ENCODE peak calls at places on chromosomes 13 and 19, in four cellular contexts. U is psoas muscle, J is transverse colon, Z is adrenal gland. N is an unnamed sample.

GRCh38 chr19:15251749-15252397 is 19.6 kb upstream of the EPHX3 start:
- DNase-seq in J (peak), U (peak), Z (peak), N (peak)

GRCh38 chr13:80962173-80962572 is 621.2 kb upstream of the SPRY2 start:
- DNase-seq in U (no peak), J (no peak), Z (no peak), N (no peak)

GRCh38 chr13:27797228-27797624 is 4.9 kb downstream of the GSX1 start:
- DNase-seq in Z (no peak), U (no peak), J (no peak), N (no peak)

GRCh38 chr19:34041922-34042521 is 130.3 kb upstream of the LSM14A start:
- DNase-seq in U (peak), J (peak), Z (peak), N (no peak)

GRCh38 chr13:111855016-111855590 is 211.8 kb upstream of the SOX1 start:
- DNase-seq in Z (no peak), J (no peak), U (no peak), N (no peak)

GRCh38 chr13:72508392-72508791 is 219.0 kb downstream of the MZT1 start:
- DNase-seq in U (no peak), J (no peak), Z (no peak), N (no peak)

GRCh38 chr13:102580552-102581169 is 16.1 kb upstream of the TPP2 start:
- DNase-seq in J (no peak), Z (peak), U (no peak), N (peak)

GRCh38 chr13:99442273-99442895 is 58.9 kb upstream of the TM9SF2 start:
- DNase-seq in Z (peak), U (no peak), J (peak), N (peak)

GRCh38 chr19:38676023-38676877 is 28.8 kb downstream of the ACTN4 start:
- DNase-seq in U (no peak), Z (no peak), J (no peak), N (no peak)

GRCh38 chr13:50340566-50341287 is 325.5 kb downstream of the KCNRG start:
- DNase-seq in Z (no peak), U (peak), J (no peak), N (no peak)

GRCh38 chr19:4051175-4052101 is 15.3 kb downstream of the ZBTB7A start:
- DNase-seq in J (peak), Z (peak), U (peak), N (no peak)

GRCh38 chr13:24718192-24718965 is 38.2 kb downstream of the ATP12A start:
- DNase-seq in U (no peak), J (no peak), Z (no peak), N (no peak)

GRCh38 chr13:32503727-32504126 is 34.9 kb downstream of the N4BP2L2 start:
- DNase-seq in J (no peak), Z (peak), U (no peak), N (no peak)

GRCh38 chr19:32773126-32773525 is 53.6 kb downstream of the TDRD12 start:
- DNase-seq in Z (no peak), U (no peak), J (no peak), N (no peak)

GRCh38 chr13:32731576-32731975 is 145.3 kb downstream of the PDS5B start:
- DNase-seq in U (no peak), J (no peak), Z (peak), N (no peak)

GRCh38 chr19:36258028-36258875 is 43.3 kb downstream of the ZNF146 start:
- DNase-seq in U (no peak), Z (no peak), J (no peak), N (no peak)
- H3K4me3 ChIP-seq in U (peak), Z (no peak), J (peak), N (peak)

DNA sequence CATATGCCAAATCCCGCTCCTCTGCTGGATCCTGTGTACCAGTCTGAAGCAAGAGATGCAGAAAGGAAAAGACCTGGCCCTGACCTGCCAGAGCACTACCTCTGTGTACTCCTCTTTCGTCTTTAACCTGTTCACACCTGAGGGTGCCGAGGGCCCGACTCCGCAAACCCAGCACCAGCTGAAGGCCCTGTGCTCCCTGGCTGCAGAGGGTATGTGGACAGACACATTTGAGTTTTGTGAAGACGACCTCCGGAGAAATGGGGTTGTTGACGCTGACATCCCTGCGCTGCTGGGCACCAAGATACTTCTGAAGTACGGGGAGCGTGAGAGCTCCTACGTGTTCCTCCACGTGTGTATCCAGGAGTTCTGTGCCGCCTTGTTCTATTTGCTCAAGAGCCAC is 22.1 kb downstream of the NLRP4 start:
- DNase-seq in U (no peak), Z (no peak), J (no peak), N (no peak)
- H3K4me3 ChIP-seq in U (no peak), Z (no peak), J (no peak), N (no peak)

DNA sequence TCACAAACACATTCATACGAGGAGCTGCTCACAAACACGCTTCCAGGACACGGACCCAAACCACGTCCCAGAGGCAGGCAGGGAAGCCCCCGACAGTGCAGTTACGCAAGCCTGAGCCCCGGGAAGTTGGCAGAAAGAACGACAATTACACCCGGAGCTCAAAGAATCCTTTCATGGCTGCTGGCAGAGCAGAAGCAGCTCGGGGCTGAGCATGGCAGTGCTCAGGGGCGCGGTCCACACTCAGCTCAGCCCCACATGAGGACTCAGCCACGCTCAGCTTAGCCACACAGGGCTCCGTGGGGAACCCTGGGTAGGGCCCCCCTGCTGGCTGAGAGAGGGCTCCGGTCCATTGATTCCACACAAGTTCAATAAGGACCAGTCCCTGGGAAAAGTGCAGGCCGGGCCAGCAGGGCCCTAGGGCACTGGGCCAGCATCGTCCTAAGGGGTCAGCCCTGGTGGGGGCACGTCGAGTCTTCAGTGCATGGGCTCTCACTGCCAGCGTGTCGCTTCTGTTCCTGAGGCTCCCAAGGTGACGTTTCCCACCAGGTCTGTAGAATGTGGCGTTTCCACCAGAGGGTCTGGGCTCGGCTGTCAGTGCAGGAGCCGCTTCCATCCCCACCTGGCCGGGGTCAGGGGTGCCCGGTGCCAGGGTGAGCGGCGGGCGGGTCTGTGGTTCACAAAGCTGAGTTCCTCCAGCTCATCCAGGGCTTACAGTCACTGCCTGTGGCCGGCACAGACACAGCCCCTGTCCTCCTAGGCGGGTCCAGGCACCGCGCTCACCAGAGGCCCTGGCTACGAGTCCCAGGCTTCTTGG is 23.1 kb downstream of the GAS6 start:
- DNase-seq in U (peak), J (no peak), Z (no peak), N (no peak)
- H3K4me3 ChIP-seq in U (no peak), J (no peak), Z (no peak), N (no peak)

DNA sequence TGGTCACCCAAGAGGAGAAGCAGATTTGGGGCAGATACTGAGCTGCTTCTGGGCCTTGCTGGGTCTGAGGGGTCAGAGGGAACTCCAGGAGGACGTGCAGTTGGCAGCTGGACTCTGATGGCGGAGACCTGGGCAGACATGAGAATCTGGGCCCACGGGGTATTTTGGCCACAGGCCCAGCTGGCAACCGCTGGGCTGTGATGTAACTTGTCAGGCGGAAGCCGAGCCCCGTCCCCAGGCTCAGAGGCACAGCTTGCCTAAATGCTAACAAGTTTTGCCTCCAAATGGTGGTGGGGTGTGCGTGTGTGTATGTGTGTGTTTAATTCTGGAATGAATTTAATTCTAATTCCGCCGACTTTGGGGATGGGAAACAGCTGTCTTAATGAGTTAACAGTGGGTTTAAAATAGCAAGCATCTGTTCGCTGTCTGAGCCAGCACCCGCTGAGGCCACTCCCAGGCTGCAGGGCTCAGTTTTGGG is 11.6 kb downstream of the ZNRF4 start:
- DNase-seq in J (no peak), Z (no peak), U (no peak), N (no peak)
- H3K4me3 ChIP-seq in J (no peak), Z (no peak), U (no peak), N (no peak)

GRCh38 chr19:42422092-42422575 is 5.1 kb downstream of the LIPE start:
- DNase-seq in U (no peak), J (no peak), Z (peak), N (no peak)
- H3K4me3 ChIP-seq in U (peak), J (peak), Z (no peak), N (no peak)

DNA sequence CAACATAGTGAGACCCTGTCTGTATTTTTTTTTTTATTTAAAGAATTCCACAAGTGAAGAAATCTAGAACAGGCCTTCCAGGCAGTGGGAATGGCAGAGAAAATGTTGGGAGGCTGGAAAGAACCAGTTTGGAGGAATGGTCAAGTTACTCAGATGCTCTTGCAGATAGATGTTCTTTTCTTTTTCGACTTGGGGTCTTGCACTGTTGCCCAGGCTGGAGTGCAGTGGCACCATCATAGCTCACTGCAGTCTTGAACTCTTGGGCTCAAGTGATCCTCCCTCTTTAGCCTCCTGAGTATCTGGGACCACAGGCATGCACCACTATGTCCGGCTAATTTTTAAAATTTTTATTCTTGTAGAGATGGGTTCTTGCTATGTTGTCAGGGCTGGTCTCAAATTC is 662 bp downstream of the C5AR1 start:
- DNase-seq in Z (no peak), U (no peak), J (no peak), N (no peak)
- H3K4me3 ChIP-seq in Z (no peak), U (peak), J (peak), N (no peak)

GRCh38 chr19:46521241-46521640 is 25.6 kb upstream of the PNMA8B start:
- DNase-seq in U (no peak), Z (no peak), J (no peak), N (no peak)
- H3K4me3 ChIP-seq in U (no peak), Z (no peak), J (no peak), N (no peak)

GRCh38 chr13:42275098-42275471 is 3.1 kb downstream of the AKAP11 start:
- DNase-seq in J (no peak), U (no peak), Z (peak), N (no peak)
- H3K4me3 ChIP-seq in J (no peak), U (no peak), Z (no peak), N (no peak)

DNA sequence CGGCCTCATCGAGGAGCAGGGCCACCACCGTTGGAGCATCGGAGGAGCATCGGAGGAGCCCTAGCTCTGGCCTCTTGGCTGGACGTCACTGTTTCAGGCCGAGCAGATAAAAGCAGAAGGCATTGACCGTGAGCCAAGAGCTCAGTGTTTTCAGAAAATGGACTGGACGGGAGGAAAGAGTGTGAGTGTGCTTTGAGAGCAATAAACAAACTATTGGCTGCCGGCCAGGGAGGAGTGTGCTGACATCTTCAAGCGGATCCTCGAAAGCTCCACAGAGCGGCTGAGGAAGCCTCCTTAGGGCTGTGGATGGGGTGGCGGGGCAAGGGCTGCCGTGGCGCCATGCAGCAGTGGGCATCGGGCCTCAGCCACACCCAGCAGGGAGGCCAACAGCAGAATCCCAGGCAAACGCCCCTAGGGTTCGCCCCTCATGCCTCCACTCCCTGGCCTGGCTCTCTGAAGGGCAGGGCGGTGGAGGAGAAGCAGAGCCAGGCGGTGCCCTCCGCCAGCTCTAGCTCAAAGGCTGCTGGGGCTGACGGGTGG is 41.8 kb downstream of the IRS2 start:
- DNase-seq in J (peak), U (peak), Z (peak), N (no peak)
- H3K4me3 ChIP-seq in J (no peak), U (no peak), Z (no peak), N (no peak)

N was measured in astrocyte of the cerebellum.